ENCODE peak calls at places on chromosome 20, in six cellular contexts. P, V, Y, U, S and E are unnamed samples.

GRCh38 chr20:18066421-18067333 is 9.0 kb upstream of the OVOL2 start:
- DNase-seq in P (no peak), V (no peak), Y (no peak), U (no peak), S (no peak), E (no peak)

GRCh38 chr20:25540273-25540672 is 45.1 kb downstream of the NINL start:
- DNase-seq in P (no peak), V (no peak), Y (peak), U (no peak), S (no peak), E (no peak)

GRCh38 chr20:3158968-3159431 is 665 bp downstream of the FASTKD5 start:
- DNase-seq in P (no peak), V (peak), Y (peak), U (no peak), S (no peak), E (no peak)

GRCh38 chr20:63183422-63184146 is 32.3 kb downstream of the YTHDF1 start:
- DNase-seq in P (peak), V (no peak), Y (no peak), U (peak), S (peak), E (peak)

GRCh38 chr20:36035720-36036119 is 67.3 kb downstream of the CNBD2 start:
- DNase-seq in P (no peak), V (no peak), Y (no peak), U (no peak), S (no peak), E (no peak)

GRCh38 chr20:35568645-35569044 is 26.8 kb downstream of the ERGIC3 start:
- DNase-seq in P (no peak), V (no peak), Y (no peak), U (peak), S (no peak), E (no peak)

GRCh38 chr20:59149678-59150504 is 13.7 kb upstream of the ZNF831 start:
- DNase-seq in P (no peak), V (no peak), Y (no peak), U (no peak), S (no peak), E (no peak)

GRCh38 chr20:7161690-7162089 is 394.2 kb downstream of the BMP2 start:
- DNase-seq in P (no peak), V (no peak), Y (no peak), U (no peak), S (no peak), E (no peak)

GRCh38 chr20:168876-169275 is 11.6 kb downstream of the DEFB127 start:
- DNase-seq in P (no peak), V (no peak), Y (no peak), U (no peak), S (no peak), E (no peak)

GRCh38 chr20:38843346-38843745 is 37.8 kb downstream of the PPP1R16B start:
- DNase-seq in P (no peak), V (no peak), Y (no peak), U (no peak), S (no peak), E (no peak)

GRCh38 chr20:38126146-38126912 is 38.7 kb downstream of the TGM2 start:
- DNase-seq in P (no peak), V (no peak), Y (no peak), U (no peak), S (peak), E (no peak)

GRCh38 chr20:33169176-33169794 is 1.3 kb downstream of the BPIFA2 start:
- DNase-seq in P (no peak), V (no peak), Y (no peak), U (no peak), S (no peak), E (peak)

GRCh38 chr20:63011798-63012197 is 5.0 kb upstream of the BHLHE23 start:
- DNase-seq in P (no peak), V (no peak), Y (no peak), U (no peak), S (no peak), E (no peak)

GRCh38 chr20:52996726-52997125 is 24.6 kb downstream of the TSHZ2 start:
- DNase-seq in P (no peak), V (no peak), Y (no peak), U (no peak), S (no peak), E (no peak)

GRCh38 chr20:38109657-38110524 is 55.2 kb downstream of the TGM2 start:
- DNase-seq in P (peak), V (peak), Y (peak), U (no peak), S (no peak), E (peak)

GRCh38 chr20:8212286-8212685 is 80.2 kb downstream of the PLCB1 start:
- DNase-seq in P (no peak), V (peak), Y (no peak), U (no peak), S (no peak), E (peak)

GRCh38 chr20:16446246-16446645 is 127.0 kb downstream of the KIF16B start:
- DNase-seq in P (no peak), V (no peak), Y (no peak), U (no peak), S (no peak), E (no peak)

GRCh38 chr20:59413326-59413865 is 113.0 kb downstream of the EDN3 start:
- DNase-seq in P (no peak), V (no peak), Y (no peak), U (no peak), S (no peak), E (no peak)

GRCh38 chr20:41072919-41073318 is 44.3 kb downstream of the TOP1 start:
- DNase-seq in P (no peak), V (no peak), Y (no peak), U (no peak), S (no peak), E (no peak)

GRCh38 chr20:44805991-44806729 is 4.2 kb downstream of the RIMS4 start:
- DNase-seq in P (no peak), V (peak), Y (peak), U (no peak), S (no peak), E (peak)

GRCh38 chr20:38217791-38218565 is 42.6 kb downstream of the KIAA1755 start:
- DNase-seq in P (no peak), V (peak), Y (peak), U (no peak), S (no peak), E (peak)

GRCh38 chr20:57130160-57130772 is 136.2 kb downstream of the BMP7 start:
- DNase-seq in P (no peak), V (no peak), Y (no peak), U (no peak), S (no peak), E (no peak)

GRCh38 chr20:61705909-61706308 is 359.8 kb downstream of the TAF4 start:
- DNase-seq in P (no peak), V (no peak), Y (no peak), U (no peak), S (no peak), E (no peak)

GRCh38 chr20:63661959-63662812 is 4.1 kb downstream of the RTEL1 start:
- DNase-seq in P (no peak), V (no peak), Y (no peak), U (no peak), S (no peak), E (no peak)

GRCh38 chr20:34570859-34571306 is 12.4 kb downstream of the MAP1LC3A start:
- DNase-seq in P (no peak), V (peak), Y (peak), U (no peak), S (no peak), E (no peak)

GRCh38 chr20:33515569-33516216 is 25.8 kb downstream of the CBFA2T2 start:
- DNase-seq in P (no peak), V (no peak), Y (no peak), U (no peak), S (no peak), E (peak)

GRCh38 chr20:44746367-44747165 is 901 bp downstream of the KCNK15 start:
- DNase-seq in P (no peak), V (no peak), Y (no peak), U (no peak), S (peak), E (no peak)

GRCh38 chr20:39295301-39295700 is 333.2 kb downstream of the DHX35 start:
- DNase-seq in P (no peak), V (no peak), Y (no peak), U (no peak), S (no peak), E (no peak)

GRCh38 chr20:46670228-46670584 is 18.9 kb upstream of the SLC13A3 start:
- DNase-seq in P (no peak), V (no peak), Y (no peak), U (no peak), S (no peak), E (no peak)

GRCh38 chr20:46665602-46666001 is 14.3 kb upstream of the SLC13A3 start:
- DNase-seq in P (no peak), V (no peak), Y (no peak), U (no peak), S (no peak), E (no peak)

GRCh38 chr20:46666818-46667515 is 15.7 kb upstream of the SLC13A3 start:
- DNase-seq in P (no peak), V (no peak), Y (no peak), U (no peak), S (no peak), E (no peak)

GRCh38 chr20:46663531-46663930 is 12.3 kb upstream of the SLC13A3 start:
- DNase-seq in P (no peak), V (no peak), Y (no peak), U (no peak), S (no peak), E (no peak)

DNA sequence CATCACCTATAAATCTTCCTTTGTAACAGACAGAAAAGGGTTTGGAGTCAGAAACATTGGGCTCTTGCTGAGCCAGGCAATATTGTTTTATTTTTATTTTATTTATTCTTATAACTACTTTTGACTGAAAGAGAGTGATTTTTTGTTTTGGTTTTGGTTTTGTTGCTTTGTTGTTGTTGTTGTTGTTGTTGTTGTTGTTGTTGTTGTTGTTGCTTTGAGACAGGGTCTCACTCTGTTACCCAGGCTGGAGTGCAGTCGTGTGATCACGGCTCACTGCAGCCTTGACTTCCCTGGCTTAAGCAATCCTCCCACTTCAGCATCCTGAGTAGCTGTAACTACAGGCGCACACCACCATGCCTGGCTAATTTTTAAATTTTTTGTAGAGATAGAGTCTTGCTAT is 15.0 kb upstream of the SLC13A3 start:
- DNase-seq in P (no peak), V (no peak), Y (no peak), U (no peak), S (no peak), E (no peak)
- H3K4me3 ChIP-seq in P (no peak), V (no peak), Y (no peak), U (no peak), S (no peak), E (no peak)

GRCh38 chr20:47357296-47358051 is 975 bp upstream of the ZMYND8 start:
- DNase-seq in P (no peak), V (peak), Y (peak), U (peak), S (peak), E (peak)
- H3K4me3 ChIP-seq in P (no peak), V (no peak), Y (peak), U (no peak), S (peak), E (no peak)

DNA sequence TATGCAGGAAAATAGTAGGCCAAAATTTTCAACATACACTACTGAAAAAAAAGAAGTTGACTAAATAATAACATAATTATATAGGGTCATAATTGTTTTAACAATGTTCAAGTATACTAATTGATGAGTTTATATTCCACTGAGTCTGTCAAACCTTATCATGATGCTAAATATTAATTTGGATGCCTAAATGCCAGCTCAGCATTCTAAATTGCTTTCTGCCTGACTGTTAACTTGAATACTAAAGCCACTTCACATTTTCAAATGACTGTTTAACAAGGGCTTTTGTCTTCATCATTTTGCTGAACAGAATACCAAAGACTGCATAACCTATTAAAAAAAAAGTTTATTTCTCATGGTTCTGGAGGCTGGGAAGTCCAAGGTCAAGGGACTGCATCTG is 232.8 kb downstream of the DOK5 start:
- DNase-seq in P (no peak), V (no peak), Y (no peak), U (no peak), S (no peak), E (no peak)
- H3K4me3 ChIP-seq in P (no peak), V (no peak), Y (no peak), U (no peak), S (no peak), E (no peak)

GRCh38 chr20:22582960-22583772 is 1.2 kb downstream of the FOXA2 start:
- DNase-seq in P (no peak), V (no peak), Y (no peak), U (peak), S (peak), E (no peak)
- H3K4me3 ChIP-seq in P (peak), V (no peak), Y (no peak), U (peak), S (peak), E (no peak)

GRCh38 chr20:5674176-5674660 is 76.0 kb upstream of the SHLD1 start:
- DNase-seq in P (no peak), V (peak), Y (no peak), U (no peak), S (no peak), E (no peak)
- H3K4me3 ChIP-seq in P (no peak), V (no peak), Y (no peak), U (no peak), S (no peak), E (no peak)

DNA sequence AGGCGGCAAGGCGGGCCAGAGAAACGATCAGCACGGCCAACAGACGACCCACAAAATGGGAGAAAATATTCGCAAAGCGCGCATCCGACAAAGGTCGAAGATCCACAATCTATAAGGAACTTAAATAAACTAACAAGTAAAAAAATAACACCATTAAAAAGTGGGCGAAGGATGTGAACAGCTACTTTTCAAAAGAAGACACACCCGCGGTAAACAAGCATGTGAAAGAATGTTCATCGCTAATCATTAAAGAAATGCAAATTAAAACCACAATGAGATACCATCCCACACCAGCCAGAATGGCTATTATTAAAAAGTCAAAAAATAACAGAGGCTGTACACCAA is 117.8 kb upstream of the SIRPA start:
- DNase-seq in P (no peak), V (no peak), Y (no peak), U (no peak), S (no peak), E (no peak)
- H3K4me3 ChIP-seq in P (peak), V (no peak), Y (no peak), U (no peak), S (peak), E (peak)